ENCODE peak calls at places on chromosomes 16 and 17, in ten cellular contexts. A is tibial nerve, O is sigmoid colon, W is stomach, F is A549, T is GM12878, C is suprapubic skin, R is transverse colon, S is upper lobe of left lung, U is HepG2. J is an unnamed sample. For H3K4me1, the result is how much of the 10 kb centered on the place peaks cover.

GRCh38 chr17:74677558-74678466 is 34.9 kb downstream of the CD300LF start:
- DNase-seq in A (no peak), O (no peak), W (no peak), F (peak), T (no peak), C (no peak), R (no peak), S (no peak), U (no peak), J (no peak)

GRCh38 chr17:6532441-6532885 is 23.9 kb downstream of the PITPNM3 start:
- DNase-seq in A (no peak), O (peak), W (no peak), F (no peak), T (no peak), C (peak), R (no peak), S (no peak), U (no peak), J (no peak)

GRCh38 chr17:32596206-32596605 is 109.4 kb downstream of the CDK5R1 start:
- DNase-seq in A (no peak), O (no peak), W (no peak), F (no peak), T (no peak), C (no peak), R (no peak), S (peak), U (no peak), J (no peak)

GRCh38 chr17:42111265-42111636 is 1.3 kb downstream of the DHX58 start:
- DNase-seq in A (no peak), O (no peak), W (no peak), F (no peak), T (no peak), C (no peak), R (no peak), S (no peak), U (no peak), J (peak)

GRCh38 chr17:80977172-80977571 is 14.5 kb upstream of the CHMP6 start:
- DNase-seq in A (no peak), O (no peak), W (no peak), F (no peak), T (no peak), C (no peak), R (no peak), S (no peak), U (no peak), J (no peak)

GRCh38 chr16:74034862-74035261 is 261.8 kb upstream of the PSMD7 start:
- DNase-seq in A (no peak), O (no peak), W (no peak), F (peak), T (no peak), C (no peak), R (peak), S (no peak), U (peak), J (no peak)

GRCh38 chr16:31700200-31700529 is 172.5 kb downstream of the AHSP start:
- DNase-seq in A (no peak), O (no peak), W (no peak), F (no peak), T (no peak), C (peak), R (no peak), S (no peak), U (no peak), J (no peak)

GRCh38 chr17:66270106-66270505 is 32.3 kb upstream of the PRKCA start:
- DNase-seq in A (no peak), O (no peak), W (no peak), F (peak), T (no peak), C (no peak), R (no peak), S (no peak), U (no peak), J (no peak)

GRCh38 chr16:66553223-66553622 is 847 bp downstream of the CKLF start:
- DNase-seq in A (no peak), O (no peak), W (peak), F (no peak), T (no peak), C (no peak), R (peak), S (no peak), U (no peak), J (no peak)

GRCh38 chr17:77838748-77839147 is 119.8 kb upstream of the TNRC6C start:
- DNase-seq in A (no peak), O (peak), W (no peak), F (no peak), T (no peak), C (no peak), R (peak), S (no peak), U (no peak), J (no peak)

GRCh38 chr17:63699638-63700527 is at the start of gene LIMD2:
- DNase-seq in A (no peak), O (peak), W (peak), F (peak), T (no peak), C (no peak), R (peak), S (peak), U (no peak), J (peak)

GRCh38 chr17:42411905-42412679 is 11.0 kb downstream of the CAVIN1 start:
- DNase-seq in A (no peak), O (no peak), W (no peak), F (no peak), T (no peak), C (no peak), R (no peak), S (peak), U (no peak), J (no peak)

GRCh38 chr17:55609737-55610201 is 98.5 kb upstream of the SMIM36 start:
- DNase-seq in A (peak), O (peak), W (peak), F (no peak), T (no peak), C (no peak), R (peak), S (no peak), U (no peak), J (peak)

GRCh38 chr16:77679336-77679735 is 43.0 kb upstream of the NUDT7 start:
- DNase-seq in A (no peak), O (no peak), W (no peak), F (no peak), T (no peak), C (no peak), R (no peak), S (no peak), U (no peak), J (no peak)

GRCh38 chr17:34386925-34387550 is 24.0 kb upstream of the CCL1 start:
- DNase-seq in A (no peak), O (no peak), W (no peak), F (no peak), T (no peak), C (no peak), R (no peak), S (no peak), U (no peak), J (no peak)

GRCh38 chr16:12489362-12489761 is 314.3 kb downstream of the CPPED1 start:
- DNase-seq in A (no peak), O (no peak), W (no peak), F (no peak), T (no peak), C (no peak), R (no peak), S (no peak), U (no peak), J (no peak)

GRCh38 chr17:65182233-65182632 is 45.1 kb downstream of the RGS9 start:
- DNase-seq in A (no peak), O (no peak), W (no peak), F (no peak), T (peak), C (no peak), R (no peak), S (no peak), U (no peak), J (no peak)

GRCh38 chr17:9644910-9645751 is at the start of gene USP43:
- DNase-seq in A (no peak), O (no peak), W (peak), F (peak), T (no peak), C (peak), R (peak), S (peak), U (peak), J (no peak)

GRCh38 chr17:76726231-76726765 is at the start of gene JMJD6:
- DNase-seq in A (peak), O (peak), W (peak), F (peak), T (peak), C (peak), R (peak), S (peak), U (peak), J (peak)

GRCh38 chr17:76727745-76728456 is 1.3 kb downstream of the METTL23 start:
- DNase-seq in A (no peak), O (peak), W (no peak), F (no peak), T (peak), C (peak), R (peak), S (no peak), U (no peak), J (no peak)

GRCh38 chr17:76723812-76724211 is 2.6 kb downstream of the JMJD6 start:
- DNase-seq in A (no peak), O (no peak), W (no peak), F (no peak), T (no peak), C (no peak), R (no peak), S (no peak), U (no peak), J (no peak)

GRCh38 chr17:76726766-76727718 is at the start of gene METTL23:
- DNase-seq in A (peak), O (peak), W (peak), F (peak), T (no peak), C (peak), R (peak), S (peak), U (peak), J (peak)

GRCh38 chr17:76725580-76726230 is 701 bp downstream of the JMJD6 start:
- DNase-seq in A (peak), O (peak), W (peak), F (peak), T (no peak), C (peak), R (peak), S (peak), U (peak), J (peak)
- TF ChIP-seq EP300 in A (no peak), O (no peak), W (no peak), F (no peak), T (no peak), C (no peak), R (no peak), S (no peak), U (no peak), J (no peak)

DNA sequence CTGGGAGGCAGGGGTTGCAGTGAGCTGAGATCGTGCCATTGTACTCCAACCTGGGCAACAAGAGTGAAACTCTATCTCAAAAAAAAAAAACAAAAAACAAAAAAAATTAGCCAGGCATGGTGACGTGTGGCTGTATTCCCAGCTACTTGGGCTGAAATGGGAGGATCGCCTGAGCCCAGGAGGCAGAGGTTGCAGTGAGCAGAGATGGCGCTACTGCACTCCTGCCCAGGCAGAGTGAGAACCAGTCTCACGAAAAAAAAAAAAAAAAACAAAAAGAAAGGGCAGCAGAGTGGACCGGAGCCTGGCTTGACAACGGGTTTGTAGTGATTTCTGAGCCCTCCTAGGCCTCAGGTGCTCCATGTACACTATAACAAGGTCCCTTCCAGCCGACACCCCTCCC is 33.1 kb downstream of the PEMT start:
- DNase-seq in A (no peak), O (no peak), W (no peak), F (no peak), T (no peak), C (no peak), R (no peak), S (no peak), U (no peak), J (no peak)
- H3K4me1 ChIP-seq in A (under half), O (under half), W (under half), F (under half), T (under half), C (under half), R (under half), S (under half), U (under half), J (under half)

GRCh38 chr17:40468560-40468959 is 25.3 kb downstream of the IGFBP4 start:
- DNase-seq in A (no peak), O (no peak), W (no peak), F (peak), T (no peak), C (no peak), R (no peak), S (no peak), U (no peak), J (no peak)
- TF ChIP-seq POLR2A in A (no peak), O (no peak), W (no peak), F (no peak), T (no peak), C (no peak), R (no peak), S (no peak), U (no peak), J (no peak)

GRCh38 chr16:50114357-50115129 is 38.6 kb upstream of the TENT4B start:
- DNase-seq in A (no peak), O (no peak), W (no peak), F (no peak), T (no peak), C (no peak), R (no peak), S (no peak), U (no peak), J (no peak)
- TF ChIP-seq EP300 in A (no peak), O (no peak), W (no peak), F (no peak), T (no peak), C (no peak), R (no peak), S (no peak), U (no peak), J (no peak)

DNA sequence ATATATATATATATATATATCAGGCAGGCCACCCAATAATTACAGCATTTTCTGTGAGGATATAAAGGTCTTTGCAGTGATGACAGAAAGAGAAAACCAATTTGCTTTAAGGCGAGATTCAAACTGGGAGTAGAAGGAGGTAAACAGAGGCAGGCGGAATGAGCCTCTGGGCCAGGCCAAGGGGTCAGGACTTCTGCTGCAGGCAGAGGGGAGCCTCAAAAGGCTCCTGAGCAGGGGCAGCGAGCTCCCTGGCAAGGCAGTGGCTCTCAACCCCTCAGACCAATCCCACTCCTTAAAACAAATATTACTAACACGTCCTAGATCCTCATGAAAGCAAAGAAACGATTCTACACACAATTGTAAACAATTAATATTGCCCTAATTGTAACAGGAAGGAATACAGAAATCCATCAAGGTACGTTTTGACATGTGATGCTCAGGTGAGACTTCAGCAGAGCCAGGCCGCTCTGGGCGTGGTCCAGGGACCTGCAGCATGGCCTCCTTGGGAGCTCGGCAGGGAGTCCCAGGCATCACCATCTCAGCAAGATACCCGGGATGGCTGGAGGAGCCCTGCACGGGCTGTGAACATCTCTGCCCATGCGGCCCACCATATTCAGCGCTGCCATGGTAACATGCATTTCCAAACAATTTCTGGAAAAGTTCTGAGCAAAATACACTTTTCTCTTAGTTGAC is 18.4 kb downstream of the FBXO31 start:
- DNase-seq in A (no peak), O (no peak), W (no peak), F (no peak), T (no peak), C (no peak), R (no peak), S (no peak), U (no peak), J (no peak)
- H3K4me1 ChIP-seq in A (under half), O (half or more), W (half or more), F (under half), T (under half), C (under half), R (under half), S (under half), U (half or more), J (under half)

DNA sequence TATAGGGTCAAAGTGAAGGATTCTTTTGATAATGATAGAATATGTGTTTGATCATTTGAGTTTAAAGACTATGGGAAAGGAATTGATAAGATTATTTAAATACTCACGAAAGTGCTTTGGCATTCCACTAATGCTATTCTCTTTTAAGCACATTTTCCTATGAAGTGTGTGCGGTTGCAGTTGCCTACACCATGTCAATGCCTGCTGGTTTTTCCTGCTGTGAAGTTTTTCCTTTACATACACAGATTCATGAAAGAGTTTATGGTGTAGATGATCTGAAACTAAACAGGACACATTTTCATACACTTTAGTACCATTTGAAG is 78.7 kb downstream of the VMP1 start:
- DNase-seq in A (no peak), O (no peak), W (no peak), F (no peak), T (no peak), C (no peak), R (no peak), S (no peak), U (no peak), J (no peak)
- TF ChIP-seq POLR2A in A (no peak), O (no peak), W (no peak), F (no peak), T (no peak), C (no peak), R (no peak), S (no peak), U (no peak), J (no peak)

J was measured in ovary.